ENCODE peak calls at places on chromosomes 12 and 14, in seven cellular contexts. M is psoas muscle; V is HS-5; N is esophagus squamous epithelium; K is stimulated activated CD4-positive, alpha-beta T cell treated with anti-CD3 and anti-CD28 coated beads, Interleukin-1b, Interleukin-23, amount 100 ng/mL, for 48 hours; A is hippocampal formation; P is stimulated activated CD8-positive, alpha-beta memory T cell treated with anti-CD3 and anti-CD28 coated beads, Interleukin-12 subunit alpha, Interleukin-12 subunit beta, amount 100 ng/mL, for 1 hour. E is an unnamed sample.

GRCh38 chr12:21940972-21941521 is at the start of gene ABCC9:
- DNase-seq in A (no peak), M (peak), N (no peak), V (no peak), P (no peak), K (no peak), E (no peak)

GRCh38 chr14:77469041-77469440 is 11.1 kb downstream of the AHSA1 start:
- DNase-seq in V (no peak), K (no peak), M (no peak), A (no peak), P (no peak), N (no peak), E (no peak)

GRCh38 chr12:82625523-82625922 is 61.2 kb upstream of the TMTC2 start:
- DNase-seq in V (no peak), A (peak), P (no peak), N (no peak), M (no peak), K (no peak), E (no peak)

GRCh38 chr14:52926994-52927393 is 23.9 kb downstream of the FERMT2 start:
- DNase-seq in N (no peak), P (no peak), M (no peak), A (no peak), V (no peak), K (no peak), E (peak)

GRCh38 chr12:40241741-40242140 is 16.9 kb downstream of the LRRK2 start:
- DNase-seq in A (no peak), N (no peak), K (no peak), V (no peak), M (no peak), P (no peak), E (no peak)

GRCh38 chr14:61264022-61264571 is 17.0 kb downstream of the TMEM30B start:
- DNase-seq in A (no peak), P (no peak), V (no peak), M (no peak), N (no peak), K (no peak), E (peak)

GRCh38 chr12:120117961-120118709 is 1.6 kb upstream of the RAB35 start:
- DNase-seq in V (no peak), K (no peak), N (no peak), A (no peak), P (no peak), M (no peak), E (peak)

GRCh38 chr14:52068741-52069616 is at the start of gene NID2:
- DNase-seq in V (no peak), P (no peak), M (peak), N (no peak), K (peak), A (no peak), E (peak)

GRCh38 chr12:112107728-112108447 is 695 bp downstream of the NAA25 start:
- DNase-seq in N (no peak), A (no peak), M (peak), P (no peak), K (peak), V (no peak), E (no peak)

GRCh38 chr14:60650382-60650961 is 1.2 kb upstream of the SIX1 start:
- DNase-seq in M (no peak), P (no peak), K (no peak), V (no peak), A (no peak), N (no peak), E (peak)